ENCODE peak calls at places on chromosomes 11 and 22, in six cellular contexts. One of them, this sample, is unnamed.

GRCh38 chr11:93727985-93728791 is 13.1 kb downstream of the TAF1D start:
- DNase-seq in H1: no peak
- DNase-seq in GM12891: no peak
- DNase-seq in HepG2: no peak
- DNase-seq in GM12878: no peak
- DNase-seq in K562: no peak
- DNase-seq in this sample: no peak

GRCh38 chr11:9687736-9688494 is 24.0 kb downstream of the SWAP70 start:
- DNase-seq in GM12878: no peak
- DNase-seq in H1: no peak
- DNase-seq in K562: no peak
- DNase-seq in HepG2: no peak
- DNase-seq in GM12891: no peak
- DNase-seq in this sample: no peak

GRCh38 chr11:27083241-27083640 is 42.6 kb downstream of the BBOX1 start:
- DNase-seq in K562: no peak
- DNase-seq in HepG2: no peak
- DNase-seq in GM12891: no peak
- DNase-seq in H1: no peak
- DNase-seq in GM12878: no peak
- DNase-seq in this sample: no peak

GRCh38 chr22:37525073-37525745 is 6.0 kb upstream of the CARD10 start:
- DNase-seq in K562: no peak
- DNase-seq in GM12878: no peak
- DNase-seq in GM12891: no peak
- DNase-seq in H1: no peak
- DNase-seq in HepG2: no peak
- DNase-seq in this sample: no peak

GRCh38 chr11:61333638-61334433 is 808 bp downstream of the TKFC start:
- DNase-seq in GM12891: no peak
- DNase-seq in GM12878: no peak
- DNase-seq in HepG2: no peak
- DNase-seq in H1: no peak
- DNase-seq in K562: no peak
- DNase-seq in this sample: no peak

GRCh38 chr11:47143322-47143721 is 33.4 kb downstream of the ARFGAP2 start:
- DNase-seq in GM12891: no peak
- DNase-seq in K562: no peak
- DNase-seq in H1: no peak
- DNase-seq in HepG2: no peak
- DNase-seq in GM12878: no peak
- DNase-seq in this sample: no peak

GRCh38 chr22:23862103-23862502 is 4.4 kb downstream of the SLC2A11 start:
- DNase-seq in H1: peak
- DNase-seq in GM12878: no peak
- DNase-seq in GM12891: no peak
- DNase-seq in K562: no peak
- DNase-seq in HepG2: no peak
- DNase-seq in this sample: no peak

GRCh38 chr11:46330887-46331652 is 16.2 kb upstream of the DGKZ start:
- DNase-seq in HepG2: no peak
- DNase-seq in GM12878: no peak
- DNase-seq in GM12891: no peak
- DNase-seq in K562: no peak
- DNase-seq in H1: no peak
- DNase-seq in this sample: no peak

GRCh38 chr22:23925020-23925606 is 30.9 kb downstream of the MIF start:
- DNase-seq in K562: peak
- DNase-seq in GM12891: no peak
- DNase-seq in HepG2: peak
- DNase-seq in GM12878: no peak
- DNase-seq in H1: no peak
- DNase-seq in this sample: no peak

DNA sequence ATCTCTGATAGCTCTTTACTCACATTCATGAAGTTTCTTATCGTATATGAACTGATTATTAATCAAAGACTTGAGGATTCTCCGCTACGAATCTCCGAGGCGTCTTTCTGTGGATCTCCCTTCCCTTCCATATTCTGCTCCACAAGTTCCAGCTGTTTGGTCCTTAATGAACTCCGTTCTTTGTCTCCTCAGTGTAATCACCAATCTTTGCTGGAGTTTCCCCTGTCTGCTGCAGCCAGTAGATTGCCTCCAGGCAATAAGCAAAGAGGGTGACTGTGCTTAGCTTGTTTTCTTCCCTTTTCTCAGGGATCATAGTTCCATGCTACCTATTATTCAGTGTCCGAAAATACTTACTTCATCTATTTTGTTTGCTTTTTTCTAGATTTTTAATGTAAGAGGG is 169.6 kb upstream of the FOLH1 start:
- DNase-seq in GM12891: no peak
- DNase-seq in GM12878: no peak
- DNase-seq in HepG2: no peak
- DNase-seq in K562: no peak
- DNase-seq in H1: no peak
- DNase-seq in this sample: no peak
- TF ChIP-seq POLR2AphosphoS5 in GM12891: no peak
- TF ChIP-seq POLR2AphosphoS5 in GM12878: no peak
- TF ChIP-seq POLR2AphosphoS5 in HepG2: no peak
- TF ChIP-seq POLR2AphosphoS5 in K562: no peak
- TF ChIP-seq POLR2AphosphoS5 in H1: no peak
- TF ChIP-seq POLR2AphosphoS5 in this sample: no peak

GRCh38 chr22:44131989-44132685 is 48.6 kb upstream of the PARVG start:
- DNase-seq in GM12891: no peak
- DNase-seq in HepG2: no peak
- DNase-seq in K562: no peak
- DNase-seq in H1: no peak
- DNase-seq in GM12878: no peak
- DNase-seq in this sample: no peak

GRCh38 chr22:44131412-44131811 is 49.3 kb upstream of the PARVG start:
- DNase-seq in H1: no peak
- DNase-seq in GM12878: no peak
- DNase-seq in HepG2: no peak
- DNase-seq in GM12891: no peak
- DNase-seq in K562: no peak
- DNase-seq in this sample: no peak

GRCh38 chr22:44132724-44133123 is 48.0 kb upstream of the PARVG start:
- DNase-seq in GM12878: no peak
- DNase-seq in HepG2: no peak
- DNase-seq in K562: no peak
- DNase-seq in H1: no peak
- DNase-seq in GM12891: no peak
- DNase-seq in this sample: no peak

GRCh38 chr22:44133901-44134511 is 46.7 kb upstream of the PARVG start:
- DNase-seq in HepG2: no peak
- DNase-seq in GM12891: no peak
- DNase-seq in GM12878: no peak
- DNase-seq in K562: no peak
- DNase-seq in H1: no peak
- DNase-seq in this sample: no peak

DNA sequence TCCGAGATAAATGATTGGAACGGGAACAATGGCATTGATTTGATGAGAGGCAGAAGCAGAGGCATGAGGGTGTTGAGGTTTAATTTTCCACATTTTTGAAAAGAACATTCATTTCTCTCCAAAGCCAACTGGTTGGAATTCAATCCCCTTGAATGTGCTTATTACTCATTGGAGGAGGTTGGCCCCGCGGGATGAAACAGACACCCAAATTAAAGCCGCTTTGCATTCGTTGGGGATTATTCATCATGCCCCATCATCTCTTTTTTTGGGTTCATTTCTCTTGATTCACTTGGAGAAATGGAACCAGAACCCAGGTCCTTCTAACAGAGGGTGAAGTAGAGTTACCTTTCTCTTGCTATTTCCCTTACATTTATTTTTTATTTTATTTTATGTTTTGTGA is 47.6 kb upstream of the PARVG start:
- DNase-seq in K562: no peak
- DNase-seq in GM12878: no peak
- DNase-seq in H1: no peak
- DNase-seq in GM12891: no peak
- DNase-seq in HepG2: no peak
- DNase-seq in this sample: no peak
- TF ChIP-seq TAF1 in K562: no peak
- TF ChIP-seq TAF1 in GM12878: no peak
- TF ChIP-seq TAF1 in H1: no peak
- TF ChIP-seq TAF1 in GM12891: no peak
- TF ChIP-seq TAF1 in HepG2: no peak
- TF ChIP-seq TAF1 in this sample: no peak

GRCh38 chr11:65476632-65477270 is 22.1 kb upstream of the MALAT1 start:
- DNase-seq in K562: no peak
- DNase-seq in H1: no peak
- DNase-seq in GM12891: no peak
- DNase-seq in GM12878: no peak
- DNase-seq in HepG2: no peak
- DNase-seq in this sample: no peak

GRCh38 chr11:65478411-65479183 is 20.2 kb upstream of the MALAT1 start:
- DNase-seq in GM12891: no peak
- DNase-seq in K562: peak
- DNase-seq in GM12878: no peak
- DNase-seq in H1: no peak
- DNase-seq in HepG2: no peak
- DNase-seq in this sample: no peak

GRCh38 chr11:65473275-65473860 is 25.5 kb upstream of the MALAT1 start:
- DNase-seq in HepG2: no peak
- DNase-seq in K562: no peak
- DNase-seq in GM12891: no peak
- DNase-seq in H1: no peak
- DNase-seq in GM12878: no peak
- DNase-seq in this sample: no peak

GRCh38 chr11:65479184-65480145 is 19.4 kb upstream of the MALAT1 start:
- DNase-seq in GM12891: no peak
- DNase-seq in H1: peak
- DNase-seq in HepG2: no peak
- DNase-seq in K562: no peak
- DNase-seq in GM12878: no peak
- DNase-seq in this sample: no peak

GRCh38 chr11:65477271-65478029 is 21.4 kb upstream of the MALAT1 start:
- DNase-seq in K562: peak
- DNase-seq in GM12878: no peak
- DNase-seq in HepG2: peak
- DNase-seq in H1: peak
- DNase-seq in GM12891: peak
- DNase-seq in this sample: peak
- TF ChIP-seq POLR2A in K562: peak
- TF ChIP-seq POLR2A in GM12878: peak
- TF ChIP-seq POLR2A in HepG2: peak
- TF ChIP-seq POLR2A in H1: peak
- TF ChIP-seq POLR2A in GM12891: peak
- TF ChIP-seq POLR2A in this sample: peak

DNA sequence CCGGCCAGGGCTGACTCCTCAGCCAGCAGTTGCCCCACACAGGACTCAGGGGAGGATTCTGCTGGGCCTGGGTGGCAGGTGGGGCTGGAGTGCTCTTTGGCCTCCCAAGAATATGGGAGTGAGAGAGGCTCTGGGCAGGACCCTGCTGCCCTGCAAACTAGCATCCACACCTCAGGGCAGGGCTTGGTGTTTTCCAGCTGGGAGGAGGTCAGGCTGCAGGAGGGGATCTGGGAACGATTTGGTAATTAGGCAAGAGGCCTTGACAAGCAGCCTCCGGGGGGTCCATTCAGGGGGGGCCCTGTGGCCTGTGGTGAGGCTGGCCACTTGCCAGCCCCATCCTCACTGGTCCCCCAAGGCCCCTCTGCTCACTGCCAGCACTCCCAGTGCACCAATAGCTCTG is 35.8 kb downstream of the WNT11 start:
- DNase-seq in H1: no peak
- DNase-seq in GM12878: no peak
- DNase-seq in HepG2: no peak
- DNase-seq in K562: no peak
- DNase-seq in GM12891: no peak
- DNase-seq in this sample: no peak
- TF ChIP-seq POLR2AphosphoS5 in H1: no peak
- TF ChIP-seq POLR2AphosphoS5 in GM12878: no peak
- TF ChIP-seq POLR2AphosphoS5 in HepG2: no peak
- TF ChIP-seq POLR2AphosphoS5 in K562: no peak
- TF ChIP-seq POLR2AphosphoS5 in GM12891: no peak
- TF ChIP-seq POLR2AphosphoS5 in this sample: no peak

GRCh38 chr11:68039526-68040086 is 781 bp downstream of the TCIRG1 start:
- DNase-seq in HepG2: peak
- DNase-seq in H1: peak
- DNase-seq in GM12878: no peak
- DNase-seq in GM12891: no peak
- DNase-seq in K562: no peak
- DNase-seq in this sample: no peak
- TF ChIP-seq TAF1 in HepG2: no peak
- TF ChIP-seq TAF1 in H1: no peak
- TF ChIP-seq TAF1 in GM12878: no peak
- TF ChIP-seq TAF1 in GM12891: no peak
- TF ChIP-seq TAF1 in K562: no peak
- TF ChIP-seq TAF1 in this sample: no peak

DNA sequence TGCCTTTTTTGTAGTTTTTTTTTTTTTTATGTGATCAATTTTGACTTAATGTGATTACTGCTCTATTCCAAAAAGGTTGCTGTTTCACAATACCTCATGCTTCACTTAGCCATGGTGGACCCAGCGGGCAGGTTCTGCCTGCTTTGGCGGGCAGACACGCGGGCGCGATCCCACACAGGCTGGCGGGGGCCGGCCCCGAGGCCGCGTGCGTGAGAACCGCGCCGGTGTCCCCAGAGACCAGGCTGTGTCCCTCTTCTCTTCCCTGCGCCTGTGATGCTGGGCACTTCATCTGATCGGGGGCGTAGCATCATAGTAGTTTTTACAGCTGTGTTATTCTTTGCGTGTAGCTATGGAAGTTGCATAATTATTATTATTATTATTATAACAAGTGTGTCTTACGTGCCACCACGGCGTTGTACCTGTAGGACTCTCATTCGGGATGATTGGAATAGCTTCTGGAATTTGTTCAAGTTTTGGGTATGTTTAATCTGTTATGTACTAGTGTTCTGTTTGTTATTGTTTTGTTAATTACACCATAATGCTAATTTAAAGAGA is 12.5 kb downstream of the CCND1 start:
- DNase-seq in GM12891: no peak
- DNase-seq in K562: no peak
- DNase-seq in H1: no peak
- DNase-seq in HepG2: no peak
- DNase-seq in GM12878: no peak
- DNase-seq in this sample: no peak
- TF ChIP-seq POLR2A in GM12891: no peak
- TF ChIP-seq POLR2A in K562: no peak
- TF ChIP-seq POLR2A in H1: no peak
- TF ChIP-seq POLR2A in HepG2: no peak
- TF ChIP-seq POLR2A in GM12878: no peak
- TF ChIP-seq POLR2A in this sample: no peak

GRCh38 chr11:77819411-77819920 is 1.1 kb downstream of the RSF1 start:
- DNase-seq in GM12891: peak
- DNase-seq in K562: peak
- DNase-seq in HepG2: peak
- DNase-seq in H1: peak
- DNase-seq in GM12878: peak
- DNase-seq in this sample: peak
- TF ChIP-seq POLR2AphosphoS5 in GM12891: peak
- TF ChIP-seq POLR2AphosphoS5 in K562: peak
- TF ChIP-seq POLR2AphosphoS5 in HepG2: no peak
- TF ChIP-seq POLR2AphosphoS5 in H1: peak
- TF ChIP-seq POLR2AphosphoS5 in GM12878: peak
- TF ChIP-seq POLR2AphosphoS5 in this sample: no peak

This sample was measured in GM12892.